ENCODE peak calls at places on chromosomes 3 and 15, in five cellular contexts. T is HepG2, G is psoas muscle, Q is spleen, A is pancreas. M is an unnamed sample.

GRCh38 chr15:68930268-68931022 is at the start of gene SPESP1:
- DNase-seq in T (no peak), G (peak; percentile 59), Q (peak; percentile 91), A (peak; percentile 87), M (no peak)

GRCh38 chr15:63583027-63583426 is 14.2 kb upstream of the FBXL22 start:
- DNase-seq in T (no peak), G (no peak), Q (no peak), A (no peak), M (no peak)

GRCh38 chr3:61663728-61664492 is 102.5 kb downstream of the PTPRG start:
- DNase-seq in T (no peak), G (no peak), Q (no peak), A (no peak), M (peak; percentile 92)

GRCh38 chr3:197125601-197126000 is 96.0 kb upstream of the MELTF start:
- DNase-seq in T (no peak), G (no peak), Q (no peak), A (no peak), M (no peak)

GRCh38 chr15:74208901-74209559 is 6.4 kb upstream of the STRA6 start:
- DNase-seq in T (peak; percentile 60), G (no peak), Q (no peak), A (peak; percentile 37), M (no peak)

GRCh38 chr3:71050521-71051258 is 532.8 kb downstream of the FOXP1 start:
- DNase-seq in T (peak; percentile 61), G (no peak), Q (no peak), A (no peak), M (peak; percentile 77)

GRCh38 chr3:62013931-62014330 is 359.4 kb downstream of the FEZF2 start:
- DNase-seq in T (no peak), G (no peak), Q (no peak), A (no peak), M (no peak)

GRCh38 chr3:150035910-150036661 is 65.4 kb upstream of the PFN2 start:
- DNase-seq in T (no peak), G (no peak), Q (no peak), A (no peak), M (no peak)

GRCh38 chr3:170387952-170388351 is 30.4 kb downstream of the SKIL start:
- DNase-seq in T (no peak), G (no peak), Q (no peak), A (no peak), M (no peak)

GRCh38 chr15:39034816-39035215 is 470.2 kb upstream of the RASGRP1 start:
- DNase-seq in T (no peak), G (no peak), Q (no peak), A (no peak), M (no peak)

GRCh38 chr15:44094776-44095175 is 100.3 kb downstream of the FRMD5 start:
- DNase-seq in T (no peak), G (no peak), Q (no peak), A (no peak), M (no peak)

GRCh38 chr15:51888593-51889195 is 59.2 kb downstream of the TMOD3 start:
- DNase-seq in T (no peak), G (no peak), Q (no peak), A (no peak), M (no peak)

GRCh38 chr15:100686725-100687488 is 84.5 kb downstream of the ASB7 start:
- DNase-seq in T (no peak), G (no peak), Q (no peak), A (no peak), M (no peak)
- H3K27ac ChIP-seq in T (no peak overlapping the region), G (peak overlapping the region; percentile 55), Q (no peak overlapping the region), A (no peak overlapping the region), M (no peak overlapping the region)

GRCh38 chr3:52058111-52058510 is 1.7 kb upstream of the DUSP7 start:
- DNase-seq in T (no peak), G (no peak), Q (no peak), A (no peak), M (no peak)
- H3K4me3 ChIP-seq in T (peak overlapping the region; percentile 37), G (no peak overlapping the region), Q (no peak overlapping the region), A (no peak overlapping the region), M (no peak overlapping the region)

GRCh38 chr15:40869686-40870085 is 4.3 kb downstream of the RHOV start:
- DNase-seq in T (no peak), G (no peak), Q (no peak), A (no peak), M (no peak)
- H3K27ac ChIP-seq in T (no peak overlapping the region), G (no peak overlapping the region), Q (no peak overlapping the region), A (peak overlapping the region; percentile 97), M (no peak overlapping the region)

DNA sequence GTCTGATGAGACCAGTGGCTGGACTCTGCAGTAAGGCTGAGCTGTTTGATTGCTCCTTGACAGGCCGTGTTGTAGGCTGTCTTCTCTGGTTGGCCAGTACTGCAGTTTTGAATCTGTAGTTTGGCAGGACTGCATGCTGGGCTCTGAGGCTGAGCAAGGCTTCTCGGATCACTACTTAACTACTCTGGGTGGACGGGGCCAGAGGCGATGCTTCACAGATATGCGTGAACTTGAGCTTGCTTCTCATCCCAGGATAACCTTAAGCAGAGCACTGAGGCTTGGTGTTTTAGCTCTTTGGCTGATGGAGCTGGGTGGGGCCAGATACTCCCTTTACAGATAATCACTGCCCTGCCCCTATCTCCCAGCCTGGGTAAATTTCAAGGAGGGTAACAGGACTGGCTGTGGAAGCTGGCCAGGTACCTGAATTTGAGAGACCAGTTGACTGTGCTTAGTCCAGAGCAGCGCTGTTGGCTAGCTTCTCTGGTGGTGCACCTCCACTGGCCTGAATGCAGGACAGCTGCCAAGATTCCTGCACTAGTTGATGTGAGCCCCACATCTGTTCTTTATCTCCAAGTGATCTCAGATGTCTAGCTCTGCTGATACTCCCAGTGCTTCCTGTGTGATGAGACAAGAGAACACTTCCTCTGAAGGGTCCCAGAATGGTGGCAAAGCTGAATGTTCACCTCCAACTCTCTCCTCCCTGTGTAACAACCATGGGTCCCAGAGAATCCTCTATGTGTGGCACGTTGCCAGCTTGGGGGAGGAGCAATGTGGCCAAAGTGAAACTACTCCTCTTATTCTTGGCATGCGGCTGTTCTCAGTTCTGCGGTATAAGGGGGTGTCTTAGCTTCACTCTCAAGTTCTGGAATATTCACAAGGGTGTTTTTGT is 37.9 kb downstream of the RPL39L start:
- DNase-seq in T (peak; percentile 43), G (peak; percentile 72), Q (peak; percentile 78), A (peak; percentile 45), M (peak; percentile 10)
- H3K4me3 ChIP-seq in T (peak overlapping the region; percentile 41), G (peak overlapping the region; percentile 36), Q (no peak overlapping the region), A (no peak overlapping the region), M (peak overlapping the region; percentile 44)

GRCh38 chr3:188269040-188269439 is 115.1 kb downstream of the LPP start:
- DNase-seq in T (no peak), G (no peak), Q (no peak), A (no peak), M (no peak)

GRCh38 chr3:188266581-188267274 is 112.8 kb downstream of the LPP start:
- DNase-seq in T (no peak), G (peak; percentile 35), Q (no peak), A (no peak), M (no peak)

GRCh38 chr3:188267790-188268333 is 113.9 kb downstream of the LPP start:
- DNase-seq in T (no peak), G (no peak), Q (no peak), A (no peak), M (no peak)

GRCh38 chr3:188270423-188270972 is 116.5 kb downstream of the LPP start:
- DNase-seq in T (peak; percentile 89), G (no peak), Q (no peak), A (no peak), M (no peak)

DNA sequence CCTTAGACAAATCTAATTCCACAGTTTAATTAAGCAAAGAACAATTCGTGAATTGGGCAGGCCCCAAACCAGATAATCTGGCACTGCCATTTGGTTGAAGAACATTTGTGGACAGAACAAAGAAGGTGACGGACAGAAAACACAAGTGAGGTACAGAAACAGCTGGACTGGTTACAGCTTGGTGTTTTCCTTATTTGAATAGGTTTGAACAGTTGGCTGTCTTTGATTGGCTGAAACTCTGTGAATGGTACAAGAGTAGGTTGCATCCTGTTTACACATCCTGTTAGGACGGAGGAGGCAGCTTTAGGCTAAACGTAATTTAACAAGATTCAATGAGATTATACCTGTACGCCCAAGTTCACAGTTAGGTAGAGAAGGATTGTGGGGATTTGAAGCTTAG is 114.4 kb downstream of the LPP start:
- DNase-seq in T (no peak), G (no peak), Q (no peak), A (no peak), M (no peak)
- H3K27ac ChIP-seq in T (no peak overlapping the region), G (peak overlapping the region; percentile 98), Q (no peak overlapping the region), A (no peak overlapping the region), M (no peak overlapping the region)

M was measured in SK-N-MC.